ENCODE peak calls at places on chromosome 4, in nine cellular contexts. O is gastrocnemius medialis; I is uterus; B is OCI-LY7; N is CD8-positive, alpha-beta memory T cell; Z is SJSA1; M is adrenal gland; P is adipocyte; Y is upper lobe of right lung. K is an unnamed sample. For H3K4me1, the result is how much of the 10 kb centered on the place peaks cover.

GRCh38 chr4:184100297-184100885 is 117.3 kb downstream of the ENPP6 start:
- DNase-seq in B (peak), I (no peak), O (peak), M (peak), P (no peak), Y (peak), N (no peak), Z (no peak), K (no peak)

GRCh38 chr4:84503495-84504437 is 4.7 kb upstream of the NKX6-1 start:
- DNase-seq in Z (no peak), I (no peak), Y (no peak), M (peak), B (peak), N (no peak), P (peak), O (no peak), K (no peak)

GRCh38 chr4:169791527-169792156 is 33.9 kb upstream of the HPF1 start:
- DNase-seq in I (peak), M (peak), N (peak), Z (peak), P (peak), O (no peak), B (no peak), Y (no peak), K (no peak)

GRCh38 chr4:3484057-3484973 is 21.2 kb downstream of the DOK7 start:
- DNase-seq in Z (no peak), P (peak), O (peak), N (no peak), M (peak), I (no peak), Y (no peak), B (no peak), K (peak)

GRCh38 chr4:155134136-155134535 is 74.3 kb upstream of the NPY2R start:
- DNase-seq in O (no peak), Z (no peak), M (no peak), I (no peak), B (no peak), P (no peak), Y (no peak), N (no peak), K (no peak)

GRCh38 chr4:125140966-125141495 is 173.7 kb upstream of the FAT4 start:
- DNase-seq in B (no peak), N (no peak), Y (no peak), P (peak), M (no peak), I (no peak), O (no peak), Z (no peak), K (no peak)

GRCh38 chr4:96598465-96598864 is 758.6 kb downstream of the PDHA2 start:
- DNase-seq in P (no peak), Z (no peak), O (no peak), Y (no peak), N (no peak), B (no peak), I (no peak), M (no peak), K (no peak)

GRCh38 chr4:73811841-73812240 is 24.6 kb upstream of the CXCL6 start:
- DNase-seq in P (no peak), N (no peak), I (no peak), B (no peak), M (no peak), O (no peak), Y (no peak), Z (no peak), K (no peak)

GRCh38 chr4:10185518-10186227 is 69.1 kb upstream of the WDR1 start:
- DNase-seq in N (no peak), B (no peak), I (no peak), O (no peak), Z (no peak), Y (no peak), M (peak), P (no peak), K (no peak)

GRCh38 chr4:144985536-144985935 is 112.5 kb downstream of the ANAPC10 start:
- DNase-seq in Z (no peak), M (no peak), Y (no peak), N (no peak), P (peak), I (no peak), B (no peak), O (no peak), K (no peak)

GRCh38 chr4:151376540-151376939 is 32.4 kb upstream of the FHIP1A start:
- DNase-seq in P (no peak), B (no peak), Z (no peak), N (no peak), Y (no peak), O (no peak), I (no peak), M (no peak), K (no peak)

GRCh38 chr4:129223955-129224354 is 128.0 kb downstream of the C4orf33 start:
- DNase-seq in B (no peak), M (peak), O (no peak), I (no peak), N (no peak), Z (no peak), P (no peak), Y (no peak), K (no peak)

GRCh38 chr4:186266699-186267467 is 894 bp downstream of the F11 start:
- DNase-seq in M (peak), I (no peak), B (no peak), N (no peak), Y (peak), P (peak), Z (no peak), O (no peak), K (no peak)

GRCh38 chr4:89539797-89540711 is 232.5 kb upstream of the GPRIN3 start:
- DNase-seq in Z (no peak), O (no peak), Y (no peak), P (no peak), N (no peak), I (no peak), B (no peak), M (no peak), K (no peak)

GRCh38 chr4:121308328-121308663 is 72.5 kb downstream of the QRFPR start:
- DNase-seq in O (no peak), P (no peak), M (no peak), B (no peak), Z (no peak), I (no peak), N (no peak), Y (no peak), K (no peak)

GRCh38 chr4:37631551-37631950 is 54.6 kb downstream of the RELL1 start:
- DNase-seq in M (peak), I (peak), O (peak), B (no peak), Z (no peak), N (no peak), P (peak), Y (no peak), K (no peak)

GRCh38 chr4:7721984-7722551 is 217.6 kb downstream of the AFAP1 start:
- DNase-seq in M (peak), O (no peak), B (no peak), I (no peak), Z (no peak), Y (no peak), P (no peak), N (no peak), K (no peak)

GRCh38 chr4:17761062-17761461 is 20.4 kb downstream of the FAM184B start:
- DNase-seq in O (no peak), P (no peak), N (no peak), Y (no peak), M (no peak), B (no peak), Z (no peak), I (no peak), K (no peak)

GRCh38 chr4:122576261-122577188 is 44.3 kb downstream of the IL21 start:
- DNase-seq in B (peak), M (no peak), O (no peak), P (peak), Y (no peak), Z (no peak), N (peak), I (no peak), K (no peak)

GRCh38 chr4:16686195-16686594 is 212.2 kb downstream of the LDB2 start:
- DNase-seq in P (peak), Z (peak), Y (no peak), B (no peak), N (no peak), O (no peak), I (no peak), M (no peak), K (no peak)

GRCh38 chr4:185219551-185220344 is 10.3 kb downstream of the SNX25 start:
- DNase-seq in B (peak), O (peak), M (peak), N (no peak), Z (no peak), P (peak), Y (no peak), I (peak), K (no peak)

GRCh38 chr4:152778656-152779512 is 646 bp downstream of the TIGD4 start:
- DNase-seq in B (peak), N (peak), I (no peak), M (peak), P (peak), O (no peak), Z (no peak), Y (no peak), K (no peak)

GRCh38 chr4:117637347-117637746 is 396.9 kb upstream of the NDST3 start:
- DNase-seq in Y (no peak), N (no peak), I (no peak), O (no peak), P (no peak), Z (no peak), B (no peak), M (no peak), K (no peak)

GRCh38 chr4:7062816-7063215 is 5.0 kb downstream of the GRPEL1 start:
- DNase-seq in B (no peak), O (no peak), Y (no peak), N (no peak), P (no peak), Z (no peak), I (no peak), M (no peak), K (no peak)

GRCh38 chr4:139085141-139085540 is 69.6 kb downstream of the NOCT start:
- DNase-seq in O (no peak), N (peak), Z (no peak), I (no peak), B (peak), Y (no peak), M (no peak), P (peak), K (no peak)
- H3K4me3 ChIP-seq in O (peak), N (no peak), Z (peak), I (peak), B (peak), Y (peak), M (no peak), P (peak), K (peak)

GRCh38 chr4:1044469-1045192 is 33.2 kb downstream of the FGFRL1 start:
- DNase-seq in N (no peak), P (no peak), M (no peak), B (no peak), Z (no peak), I (peak), O (no peak), Y (peak), K (no peak)
- H3K4me1 ChIP-seq in N (under half), P (half or more), M (under half), B (under half), Z (under half), I (under half), O (under half), Y (under half), K (under half)

GRCh38 chr4:5446595-5446994 is 261.8 kb downstream of the EVC2 start:
- DNase-seq in M (no peak), P (no peak), B (no peak), Z (peak), Y (no peak), N (no peak), I (no peak), O (no peak), K (no peak)

GRCh38 chr4:5448286-5448685 is 260.1 kb downstream of the EVC2 start:
- DNase-seq in Y (no peak), O (no peak), B (no peak), M (peak), N (no peak), P (no peak), Z (no peak), I (no peak), K (no peak)

DNA sequence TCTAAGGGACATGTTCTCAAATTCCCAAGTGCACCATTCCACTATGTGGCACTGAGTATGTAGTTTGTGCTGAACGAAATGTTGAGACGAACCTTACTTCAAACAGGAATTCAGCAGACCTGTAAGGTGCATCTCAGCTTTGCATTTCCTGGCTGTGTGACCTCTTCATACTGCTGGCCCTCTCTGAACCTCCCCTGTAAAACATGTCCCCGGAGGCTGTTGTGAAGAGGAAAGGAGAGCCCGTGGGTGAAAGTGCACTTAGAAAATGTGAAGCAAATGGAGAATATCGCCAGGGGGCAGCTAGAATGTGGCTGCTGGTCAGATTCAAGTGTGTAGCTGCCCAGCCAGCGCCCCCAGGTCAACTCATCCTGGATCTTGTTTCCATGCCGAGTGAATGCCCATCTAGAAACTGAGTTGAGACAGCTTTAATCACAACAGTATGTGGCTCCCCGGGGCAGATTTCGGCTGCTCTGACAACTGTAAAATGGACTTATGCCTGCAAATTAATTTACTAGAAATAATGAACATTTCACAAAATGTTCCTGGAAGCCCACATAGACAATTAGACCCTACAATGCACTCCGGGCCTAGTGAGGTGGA is 263.3 kb downstream of the EVC2 start:
- DNase-seq in N (no peak), Y (no peak), B (no peak), Z (peak), O (no peak), I (no peak), P (no peak), M (no peak), K (peak)
- H3K4me3 ChIP-seq in N (no peak), Y (no peak), B (no peak), Z (no peak), O (no peak), I (no peak), P (no peak), M (no peak), K (no peak)

DNA sequence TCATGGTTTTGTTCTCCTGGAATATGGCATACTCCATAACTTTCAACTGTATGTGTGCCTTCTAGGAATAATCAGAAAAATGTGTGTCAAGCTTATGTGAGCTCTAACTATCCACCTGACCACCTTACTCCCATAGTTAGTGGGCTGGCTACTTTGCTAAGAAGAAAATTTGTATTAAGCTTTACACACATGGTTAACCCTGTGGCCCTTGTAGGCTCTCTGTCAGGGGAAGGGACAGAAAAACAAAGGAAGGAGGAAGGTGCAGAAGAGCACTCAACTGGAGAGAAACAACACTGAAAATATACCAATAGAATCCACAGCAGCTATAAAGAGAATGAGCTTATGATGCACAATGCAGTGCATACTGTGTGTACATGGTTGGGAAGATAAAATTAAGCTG is 84.6 kb downstream of the PPP3CA start:
- DNase-seq in B (no peak), M (no peak), N (no peak), P (no peak), O (no peak), Z (no peak), I (no peak), Y (no peak), K (no peak)
- H3K4me1 ChIP-seq in B (under half), M (under half), N (under half), P (under half), O (under half), Z (under half), I (under half), Y (under half), K (under half)

DNA sequence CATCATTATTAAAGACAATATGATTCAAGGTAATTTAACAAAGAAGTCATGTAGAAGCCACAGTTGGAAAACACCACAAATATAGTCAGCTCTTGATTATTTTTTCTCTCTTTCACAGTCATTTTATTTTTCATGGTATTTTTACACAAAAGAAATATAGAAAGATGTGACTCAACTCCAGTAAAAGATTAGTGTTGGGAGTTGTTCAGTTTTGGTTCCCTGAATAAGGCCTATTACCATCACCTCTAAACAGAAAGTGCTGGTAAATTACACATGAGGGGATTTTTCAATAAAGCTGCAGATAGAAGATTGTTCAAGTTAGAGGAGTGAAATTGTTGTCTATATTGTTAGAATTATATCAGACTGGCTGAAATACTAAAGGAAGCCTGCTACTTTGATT is 107.0 kb downstream of the DDIT4L start:
- DNase-seq in O (no peak), I (no peak), Y (no peak), M (no peak), Z (no peak), B (no peak), N (no peak), P (no peak), K (no peak)
- H3K4me3 ChIP-seq in O (no peak), I (no peak), Y (no peak), M (no peak), Z (no peak), B (no peak), N (no peak), P (no peak), K (no peak)

DNA sequence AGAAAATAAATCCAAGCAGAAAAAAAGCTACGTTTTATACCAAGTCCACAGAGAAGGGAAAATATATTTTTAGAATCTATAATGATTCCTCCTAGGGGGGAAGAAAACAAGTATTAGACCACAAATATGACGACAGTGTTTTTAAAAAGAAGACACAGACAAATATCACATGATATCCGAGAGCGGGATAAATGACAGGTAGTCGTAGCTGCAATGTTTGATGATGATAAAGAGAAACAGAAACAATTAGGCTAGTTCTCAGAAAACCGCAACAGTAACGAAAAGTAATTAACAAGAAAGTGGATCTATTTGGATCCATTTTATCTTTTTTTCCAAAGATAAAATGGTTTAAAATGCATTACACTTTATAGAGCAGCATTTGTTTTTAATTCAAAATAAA is 918 bp downstream of the HAUS3 start:
- DNase-seq in B (no peak), Z (no peak), P (no peak), Y (no peak), M (no peak), O (no peak), I (no peak), N (peak), K (no peak)
- H3K4me1 ChIP-seq in B (half or more), Z (under half), P (under half), Y (half or more), M (under half), O (under half), I (under half), N (under half), K (under half)

GRCh38 chr4:8860892-8861575 is 10.6 kb downstream of the HMX1 start:
- DNase-seq in Z (no peak), O (no peak), B (no peak), I (no peak), N (no peak), P (no peak), Y (no peak), M (no peak), K (no peak)

GRCh38 chr4:8860096-8860891 is 11.3 kb downstream of the HMX1 start:
- DNase-seq in M (no peak), O (no peak), Y (no peak), B (no peak), Z (no peak), I (no peak), P (no peak), N (no peak), K (no peak)

GRCh38 chr4:8862334-8862733 is 9.3 kb downstream of the HMX1 start:
- DNase-seq in M (no peak), P (no peak), B (no peak), O (no peak), I (no peak), Y (no peak), Z (no peak), N (no peak), K (no peak)

GRCh38 chr4:8862800-8863758 is 8.6 kb downstream of the HMX1 start:
- DNase-seq in O (no peak), P (no peak), I (no peak), N (no peak), B (no peak), M (no peak), Z (no peak), Y (no peak), K (no peak)

DNA sequence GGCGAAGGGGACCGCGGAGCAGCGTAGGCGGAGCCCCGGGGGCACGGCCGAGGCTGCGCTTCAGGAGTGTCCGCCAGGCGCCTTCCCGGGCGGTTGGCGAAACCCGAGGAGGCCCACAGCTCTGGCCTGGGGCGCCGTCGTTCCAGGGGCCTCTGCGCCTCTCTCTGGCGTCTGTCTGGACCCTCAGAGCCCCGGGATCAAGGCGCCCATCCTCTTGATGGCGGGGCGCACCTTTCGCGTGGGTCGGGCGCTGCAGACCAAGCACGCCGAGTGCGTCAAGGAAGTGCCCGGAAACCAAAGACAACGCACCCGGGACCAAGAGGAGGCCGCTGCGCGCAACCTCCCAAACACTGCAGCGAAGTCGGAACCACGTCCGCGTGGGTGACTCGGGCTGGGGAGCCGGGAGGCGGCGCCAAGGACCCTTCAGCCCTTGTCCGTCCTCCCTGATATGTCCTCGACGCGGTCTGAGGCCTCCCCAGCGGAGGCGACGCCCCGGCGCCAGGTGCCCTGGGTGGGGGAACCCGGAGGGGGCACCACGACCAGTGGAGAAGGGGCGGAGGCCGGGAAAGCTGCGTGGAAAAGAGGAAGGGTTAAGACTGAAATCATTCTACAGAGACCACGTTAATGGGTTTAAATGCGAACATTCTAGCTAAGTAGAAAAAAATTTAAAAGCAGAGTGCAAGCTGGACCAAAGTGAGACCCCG is 9.9 kb downstream of the HMX1 start:
- DNase-seq in O (no peak), M (no peak), I (no peak), Y (no peak), N (no peak), Z (no peak), P (no peak), B (no peak), K (no peak)
- H3K4me3 ChIP-seq in O (no peak), M (no peak), I (no peak), Y (no peak), N (no peak), Z (no peak), P (no peak), B (no peak), K (no peak)

GRCh38 chr4:109199585-109199984 is 102.9 kb downstream of the COL25A1 start:
- DNase-seq in Z (no peak), Y (no peak), I (no peak), M (no peak), N (no peak), B (no peak), P (no peak), O (no peak), K (no peak)
- H3K4me1 ChIP-seq in Z (under half), Y (under half), I (under half), M (under half), N (under half), B (under half), P (under half), O (under half), K (under half)

GRCh38 chr4:92184566-92184965 is 119.2 kb upstream of the GRID2 start:
- DNase-seq in P (peak), I (no peak), B (no peak), M (no peak), O (no peak), N (no peak), Z (no peak), Y (no peak), K (no peak)
- H3K4me3 ChIP-seq in P (no peak), I (no peak), B (no peak), M (no peak), O (no peak), N (no peak), Z (no peak), Y (no peak), K (no peak)

K was measured in ascending aorta.